ENCODE peak calls at places on chromosomes 5 and 9, in nine cellular contexts. S, G, H, M, P, O, Y, C and W are unnamed samples.
A peak's percentile ranks its signal among the peaks of the same experiment; 100 is the strongest.

GRCh38 chr9:10059044-10059443 is 553.8 kb downstream of the PTPRD start:
- DNase-seq in C (no peak), Y (peak; percentile 67), O (no peak), H (no peak), M (peak; percentile 3), P (no peak), S (peak; percentile 1), G (no peak), W (no peak)

GRCh38 chr9:127396808-127397721 is at the start of gene SLC2A8:
- DNase-seq in Y (peak; percentile 97), G (peak; percentile 99), S (peak; percentile 100), H (peak; percentile 85), P (peak; percentile 99), C (peak; percentile 65), M (peak; percentile 98), O (peak; percentile 99), W (peak; percentile 97)

GRCh38 chr9:137217276-137218211 is 4.5 kb downstream of the RNF208 start:
- DNase-seq in G (no peak), O (no peak), C (no peak), M (peak; percentile 70), S (peak; percentile 43), H (no peak), Y (peak; percentile 24), P (no peak), W (peak; percentile 55)

GRCh38 chr9:126860757-126861466 is 473 bp downstream of the ZBTB34 start:
- DNase-seq in M (peak; percentile 54), O (no peak), G (no peak), C (no peak), S (peak; percentile 43), Y (no peak), H (no peak), P (no peak), W (peak; percentile 41)

GRCh38 chr9:79233542-79233941 is 338.2 kb upstream of the TLE4 start:
- DNase-seq in P (no peak), S (peak; percentile 49), C (no peak), Y (peak; percentile 44), O (no peak), M (no peak), G (no peak), H (no peak), W (peak; percentile 79)

GRCh38 chr5:174491265-174491664 is 233.1 kb upstream of the MSX2 start:
- DNase-seq in P (no peak), M (no peak), Y (no peak), H (no peak), C (no peak), O (no peak), S (no peak), G (no peak), W (peak; percentile 3)

GRCh38 chr9:129221979-129222635 is 44.0 kb upstream of the IER5L start:
- DNase-seq in O (no peak), Y (no peak), M (no peak), S (no peak), G (no peak), P (no peak), C (no peak), H (no peak), W (no peak)

GRCh38 chr9:28539432-28539831 is 966.2 kb upstream of the C9orf72 start:
- DNase-seq in C (no peak), Y (no peak), P (no peak), S (no peak), H (no peak), O (no peak), M (no peak), G (no peak), W (no peak)

GRCh38 chr9:122941560-122942234 is 877 bp downstream of the RABGAP1 start:
- DNase-seq in H (no peak), Y (peak; percentile 60), S (peak; percentile 67), G (peak; percentile 17), C (no peak), P (no peak), O (no peak), M (no peak), W (no peak)

GRCh38 chr9:4435197-4435596 is 55.1 kb upstream of the SLC1A1 start:
- DNase-seq in Y (peak; percentile 82), M (no peak), O (no peak), S (peak; percentile 84), P (no peak), C (no peak), H (no peak), G (no peak), W (no peak)

GRCh38 chr5:58986281-58986680 is 403.4 kb downstream of the RAB3C start:
- DNase-seq in M (no peak), Y (no peak), G (no peak), O (no peak), S (no peak), C (no peak), H (no peak), P (no peak), W (no peak)

GRCh38 chr5:43236633-43237355 is 44.8 kb downstream of the NIM1K start:
- DNase-seq in P (no peak), O (no peak), C (no peak), G (no peak), S (no peak), Y (no peak), M (no peak), H (no peak), W (no peak)

GRCh38 chr5:81994679-81995078 is 22.9 kb downstream of the ATG10 start:
- DNase-seq in Y (peak; percentile 16), G (no peak), H (no peak), O (no peak), M (no peak), S (peak; percentile 21), C (no peak), P (no peak), W (no peak)

GRCh38 chr5:150604010-150604409 is 36.5 kb upstream of the SYNPO start:
- DNase-seq in C (no peak), S (no peak), G (no peak), Y (no peak), H (no peak), M (no peak), P (no peak), O (no peak), W (no peak)

GRCh38 chr5:64165500-64166200 is at the start of gene RNF180:
- DNase-seq in P (no peak), O (peak; percentile 88), S (peak; percentile 63), M (peak; percentile 76), Y (no peak), H (no peak), C (no peak), G (peak; percentile 44), W (peak; percentile 45)

GRCh38 chr5:1501372-1502045 is 22.3 kb downstream of the LPCAT1 start:
- DNase-seq in C (no peak), M (no peak), G (no peak), O (no peak), H (no peak), S (no peak), P (no peak), Y (no peak), W (no peak)

GRCh38 chr5:123047706-123048105 is 11.2 kb upstream of the PPIC start:
- DNase-seq in O (no peak), H (no peak), G (no peak), S (peak; percentile 61), P (no peak), C (no peak), Y (no peak), M (no peak), W (no peak)

GRCh38 chr5:99449786-99450185 is 521.0 kb upstream of the CHD1 start:
- DNase-seq in C (no peak), P (no peak), O (no peak), Y (no peak), H (no peak), G (no peak), M (no peak), S (no peak), W (no peak)

GRCh38 chr5:44574626-44575025 is 185.4 kb upstream of the FGF10 start:
- DNase-seq in O (no peak), C (no peak), S (peak; percentile 0), M (no peak), P (no peak), Y (no peak), G (no peak), H (no peak), W (no peak)

GRCh38 chr9:110256392-110257096 is at the start of gene TXN:
- DNase-seq in Y (peak; percentile 91), G (peak; percentile 94), O (peak; percentile 93), H (peak; percentile 60), P (peak; percentile 83), M (peak; percentile 91), S (peak; percentile 96), C (peak; percentile 88), W (peak; percentile 89)

GRCh38 chr5:27472875-27473274 is 434.5 kb upstream of the CDH9 start:
- DNase-seq in O (no peak), H (no peak), G (no peak), P (no peak), M (no peak), Y (no peak), S (no peak), C (no peak), W (peak; percentile 7)

GRCh38 chr9:120446681-120447080 is 133.3 kb downstream of the CDK5RAP2 start:
- DNase-seq in G (no peak), P (no peak), Y (no peak), S (peak; percentile 16), O (no peak), C (no peak), H (no peak), M (no peak), W (no peak)

GRCh38 chr9:121440265-121440664 is 59.4 kb downstream of the GGTA1 start:
- DNase-seq in G (no peak), Y (peak; percentile 56), S (peak; percentile 48), M (no peak), C (no peak), P (no peak), H (no peak), O (no peak), W (peak; percentile 55)

GRCh38 chr5:43312699-43313034 is 545 bp downstream of the HMGCS1 start:
- DNase-seq in S (no peak), O (no peak), P (no peak), G (no peak), M (no peak), C (no peak), Y (no peak), H (no peak), W (no peak)

GRCh38 chr9:21030389-21031035 is 928 bp downstream of the HACD4 start:
- DNase-seq in G (no peak), Y (peak; percentile 12), H (no peak), P (no peak), M (no peak), C (no peak), O (no peak), S (peak; percentile 81), W (no peak)

GRCh38 chr9:133767625-133768024 is 29.5 kb upstream of the SARDH start:
- DNase-seq in G (no peak), M (no peak), Y (no peak), O (no peak), S (no peak), C (no peak), P (no peak), H (no peak), W (no peak)

GRCh38 chr5:142106061-142106460 is 2.5 kb upstream of the NDFIP1 start:
- DNase-seq in S (peak; percentile 71), P (no peak), H (no peak), C (no peak), G (no peak), Y (peak; percentile 92), M (no peak), O (no peak), W (no peak)

GRCh38 chr5:112681481-112681908 is 56.2 kb upstream of the APC start:
- DNase-seq in Y (peak; percentile 25), O (no peak), G (no peak), M (no peak), H (no peak), P (no peak), S (no peak), C (no peak), W (no peak)